ENCODE peak calls at places on chromosomes 11 and 22, in five cellular contexts. One of them, this sample, is unnamed.

GRCh38 chr11:94170953-94171352 is 42.3 kb downstream of the PANX1 start:
- DNase-seq in endothelial cell: no peak
- DNase-seq in glutamatergic neuron: no peak
- DNase-seq in AG09319: no peak
- DNase-seq in nephron progenitor cell: no peak
- DNase-seq in this sample: no peak

GRCh38 chr11:120281161-120281795 is 41.3 kb downstream of the POU2F3 start:
- DNase-seq in endothelial cell: no peak
- DNase-seq in glutamatergic neuron: no peak
- DNase-seq in AG09319: no peak
- DNase-seq in nephron progenitor cell: no peak
- DNase-seq in this sample: no peak

GRCh38 chr22:27192135-27192900 is 534.9 kb downstream of the MIAT start:
- DNase-seq in endothelial cell: no peak
- DNase-seq in glutamatergic neuron: no peak
- DNase-seq in AG09319: no peak
- DNase-seq in nephron progenitor cell: no peak
- DNase-seq in this sample: no peak

GRCh38 chr11:103433380-103433779 is 324.2 kb downstream of the DYNC2H1 start:
- DNase-seq in endothelial cell: no peak
- DNase-seq in glutamatergic neuron: no peak
- DNase-seq in AG09319: peak; percentile 74
- DNase-seq in nephron progenitor cell: no peak
- DNase-seq in this sample: no peak

GRCh38 chr11:46895821-46896220 is 22.5 kb downstream of the LRP4 start:
- DNase-seq in endothelial cell: no peak
- DNase-seq in glutamatergic neuron: no peak
- DNase-seq in AG09319: no peak
- DNase-seq in nephron progenitor cell: no peak
- DNase-seq in this sample: no peak

GRCh38 chr11:67401495-67402191 is at the start of gene PPP1CA:
- DNase-seq in endothelial cell: peak; percentile 95
- DNase-seq in glutamatergic neuron: peak; percentile 94
- DNase-seq in AG09319: peak; percentile 69
- DNase-seq in nephron progenitor cell: peak; percentile 94
- DNase-seq in this sample: peak; percentile 96

GRCh38 chr22:27752771-27753170 is 48.8 kb downstream of the MN1 start:
- DNase-seq in endothelial cell: no peak
- DNase-seq in glutamatergic neuron: no peak
- DNase-seq in AG09319: peak; percentile 54
- DNase-seq in nephron progenitor cell: no peak
- DNase-seq in this sample: no peak

GRCh38 chr11:62449451-62449851 is 30.6 kb downstream of the SCGB1A1 start:
- DNase-seq in endothelial cell: no peak
- DNase-seq in glutamatergic neuron: no peak
- DNase-seq in AG09319: no peak
- DNase-seq in nephron progenitor cell: no peak
- DNase-seq in this sample: no peak

GRCh38 chr11:129933866-129934265 is 38.5 kb upstream of the NFRKB start:
- DNase-seq in endothelial cell: no peak
- DNase-seq in glutamatergic neuron: no peak
- DNase-seq in AG09319: no peak
- DNase-seq in nephron progenitor cell: no peak
- DNase-seq in this sample: no peak

DNA sequence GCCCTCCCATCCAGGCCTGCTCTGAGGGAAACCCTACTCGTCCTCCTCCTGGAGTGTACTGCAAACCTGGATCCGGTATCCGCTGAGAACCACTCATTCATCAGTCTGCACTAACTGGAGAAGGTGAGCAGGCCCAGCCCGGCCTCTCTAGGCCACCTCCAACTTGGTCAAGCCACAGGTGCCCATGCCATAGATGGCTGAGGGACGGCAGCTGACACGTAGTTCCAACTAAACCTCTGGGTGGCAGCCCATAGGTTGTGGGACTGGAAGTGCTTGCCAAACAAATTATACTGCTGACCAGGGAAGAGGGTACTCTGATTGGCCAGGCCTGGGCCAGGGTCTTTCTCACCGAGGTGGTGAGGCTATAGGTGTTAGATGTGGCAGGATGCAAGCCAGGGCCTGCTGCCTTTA is 5.9 kb downstream of the KCNQ1OT1 start:
- DNase-seq in endothelial cell: no peak
- DNase-seq in glutamatergic neuron: no peak
- DNase-seq in AG09319: no peak
- DNase-seq in nephron progenitor cell: no peak
- DNase-seq in this sample: no peak
- TF ChIP-seq CTCF in endothelial cell: no peak
- TF ChIP-seq CTCF in glutamatergic neuron: no peak
- TF ChIP-seq CTCF in AG09319: no peak
- TF ChIP-seq CTCF in nephron progenitor cell: no peak
- TF ChIP-seq CTCF in this sample: peak; percentile 8

DNA sequence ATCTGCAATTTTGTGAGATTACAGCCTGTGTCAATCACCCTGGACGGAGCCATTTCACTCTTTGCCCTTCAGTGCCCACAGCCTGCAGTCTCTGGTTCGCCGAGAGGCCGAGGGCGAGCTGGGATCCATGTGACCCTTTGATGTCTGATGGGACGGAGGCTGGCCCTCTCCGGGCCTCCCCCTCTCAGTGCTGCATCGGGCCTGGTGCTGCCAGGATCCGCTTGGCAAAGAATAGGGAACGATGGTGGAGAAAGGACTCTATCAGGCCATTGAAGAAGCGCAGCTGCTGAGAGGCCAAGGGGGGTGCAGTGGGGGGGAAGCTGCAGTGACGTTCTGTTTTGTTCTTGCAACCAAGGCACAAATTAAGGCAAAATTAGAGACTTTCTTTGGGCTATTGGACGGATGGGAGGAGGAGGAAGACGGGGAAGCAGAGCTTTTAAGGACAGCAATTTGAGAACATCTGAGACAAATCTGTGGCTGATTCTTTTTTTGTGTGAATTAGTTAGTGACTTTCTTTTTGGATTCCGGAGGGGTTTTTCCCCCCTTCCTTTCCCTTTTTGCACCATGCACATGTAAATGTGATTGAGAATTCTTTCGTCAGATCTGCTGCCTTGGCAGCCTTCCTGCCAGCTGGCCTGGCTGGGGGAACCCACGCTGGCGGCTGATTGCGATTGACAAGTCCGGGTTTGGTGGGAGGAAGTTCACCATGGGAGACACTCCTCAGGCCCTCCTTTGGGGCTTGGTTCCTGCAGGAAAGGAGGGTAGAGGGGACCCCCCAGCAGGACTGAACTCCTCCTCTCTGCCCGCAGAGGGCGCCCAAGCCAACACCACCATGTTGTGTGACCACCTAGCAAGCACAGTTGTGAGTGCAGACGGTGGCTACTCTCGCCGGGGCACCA is 214.5 kb downstream of the NTM start:
- DNase-seq in endothelial cell: peak; percentile 61
- DNase-seq in glutamatergic neuron: peak; percentile 32
- DNase-seq in AG09319: no peak
- DNase-seq in nephron progenitor cell: peak; percentile 53
- DNase-seq in this sample: peak; percentile 64
- TF ChIP-seq CTCF in endothelial cell: peak; percentile 63
- TF ChIP-seq CTCF in glutamatergic neuron: peak; percentile 54
- TF ChIP-seq CTCF in AG09319: peak; percentile 14
- TF ChIP-seq CTCF in nephron progenitor cell: peak; percentile 46
- TF ChIP-seq CTCF in this sample: peak; percentile 65

GRCh38 chr11:79060534-79060933 is 380.3 kb downstream of the TENM4 start:
- DNase-seq in endothelial cell: no peak
- DNase-seq in glutamatergic neuron: no peak
- DNase-seq in AG09319: no peak
- DNase-seq in nephron progenitor cell: no peak
- DNase-seq in this sample: no peak

GRCh38 chr11:79066456-79067354 is 374.1 kb downstream of the TENM4 start:
- DNase-seq in endothelial cell: no peak
- DNase-seq in glutamatergic neuron: no peak
- DNase-seq in AG09319: no peak
- DNase-seq in nephron progenitor cell: peak; percentile 21
- DNase-seq in this sample: peak; percentile 77

GRCh38 chr11:79059171-79059570 is 381.7 kb downstream of the TENM4 start:
- DNase-seq in endothelial cell: no peak
- DNase-seq in glutamatergic neuron: no peak
- DNase-seq in AG09319: no peak
- DNase-seq in nephron progenitor cell: no peak
- DNase-seq in this sample: no peak

GRCh38 chr11:79060081-79060480 is 380.7 kb downstream of the TENM4 start:
- DNase-seq in endothelial cell: no peak
- DNase-seq in glutamatergic neuron: no peak
- DNase-seq in AG09319: no peak
- DNase-seq in nephron progenitor cell: no peak
- DNase-seq in this sample: no peak

GRCh38 chr11:79062814-79063762 is 377.7 kb downstream of the TENM4 start:
- DNase-seq in endothelial cell: peak; percentile 56
- DNase-seq in glutamatergic neuron: peak; percentile 69
- DNase-seq in AG09319: no peak
- DNase-seq in nephron progenitor cell: peak; percentile 52
- DNase-seq in this sample: peak; percentile 59
- TF ChIP-seq CTCF in endothelial cell: peak; percentile 41
- TF ChIP-seq CTCF in glutamatergic neuron: peak; percentile 67
- TF ChIP-seq CTCF in AG09319: peak; percentile 26
- TF ChIP-seq CTCF in nephron progenitor cell: peak; percentile 57
- TF ChIP-seq CTCF in this sample: peak; percentile 61

DNA sequence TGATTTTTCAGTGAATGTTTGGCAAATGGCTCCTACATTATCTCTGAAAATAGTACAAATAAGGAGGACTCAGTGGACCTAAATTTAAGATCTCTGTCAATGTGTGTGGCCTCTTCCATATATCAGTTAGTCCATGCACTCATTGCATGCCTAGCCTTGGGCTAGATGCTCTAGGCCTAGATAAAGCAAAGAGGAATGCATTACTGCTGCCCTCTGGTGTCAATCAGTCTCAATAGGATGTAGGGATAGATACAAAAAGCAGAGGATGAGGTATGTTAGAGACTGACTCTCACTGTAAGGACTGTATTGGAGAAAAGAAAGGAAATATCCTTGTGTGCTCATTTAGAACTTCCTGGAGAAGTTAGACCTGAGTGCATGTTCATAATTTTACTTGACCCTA is 42.0 kb downstream of the MS4A2 start:
- DNase-seq in endothelial cell: peak; percentile 44
- DNase-seq in glutamatergic neuron: no peak
- DNase-seq in AG09319: no peak
- DNase-seq in nephron progenitor cell: peak; percentile 18
- DNase-seq in this sample: peak; percentile 69
- TF ChIP-seq CTCF in endothelial cell: peak; percentile 19
- TF ChIP-seq CTCF in glutamatergic neuron: peak; percentile 18
- TF ChIP-seq CTCF in AG09319: no peak
- TF ChIP-seq CTCF in nephron progenitor cell: peak; percentile 46
- TF ChIP-seq CTCF in this sample: peak; percentile 57

GRCh38 chr22:42303304-42304020 is 33.0 kb upstream of the TCF20 start:
- DNase-seq in endothelial cell: no peak
- DNase-seq in glutamatergic neuron: no peak
- DNase-seq in AG09319: no peak
- DNase-seq in nephron progenitor cell: no peak
- DNase-seq in this sample: no peak
- TF ChIP-seq CTCF in endothelial cell: no peak
- TF ChIP-seq CTCF in glutamatergic neuron: no peak
- TF ChIP-seq CTCF in AG09319: no peak
- TF ChIP-seq CTCF in nephron progenitor cell: no peak
- TF ChIP-seq CTCF in this sample: peak; percentile 14

GRCh38 chr11:132576706-132577105 is 955.6 kb downstream of the OPCML start:
- DNase-seq in endothelial cell: no peak
- DNase-seq in glutamatergic neuron: no peak
- DNase-seq in AG09319: peak; percentile 5
- DNase-seq in nephron progenitor cell: no peak
- DNase-seq in this sample: peak; percentile 24
- TF ChIP-seq CTCF in endothelial cell: no peak
- TF ChIP-seq CTCF in glutamatergic neuron: no peak
- TF ChIP-seq CTCF in AG09319: no peak
- TF ChIP-seq CTCF in nephron progenitor cell: no peak
- TF ChIP-seq CTCF in this sample: no peak

This sample was measured in neural progenitor cell.